ENCODE peak calls at places on chromosomes 11 and 22, in ten cellular contexts. V is mucosa of descending colon, L is fibroblast of the conjunctiva, A is cardiac muscle cell, J is mammary epithelial cell, M is GM23248, U is posterior vena cava, Y is EH, W is ACHN, G is HAP-1. I is an unnamed sample.

GRCh38 chr22:28438183-28438778 is 241.4 kb downstream of the TTC28 start:
- DNase-seq in J (no peak), M (no peak), A (no peak), U (no peak), V (no peak), G (peak; percentile 50), L (no peak), Y (no peak), W (no peak), I (no peak)

GRCh38 chr11:120027546-120028180 is 110.2 kb downstream of the TRIM29 start:
- DNase-seq in Y (no peak), A (no peak), V (no peak), U (peak; percentile 66), J (no peak), L (no peak), M (no peak), G (no peak), W (no peak), I (no peak)

GRCh38 chr22:36334838-36335603 is 52.7 kb downstream of the MYH9 start:
- DNase-seq in A (no peak), L (no peak), G (no peak), Y (peak; percentile 92), V (no peak), M (peak; percentile 85), U (no peak), J (peak; percentile 76), W (peak; percentile 46), I (no peak)

GRCh38 chr11:2203440-2204259 is 32.0 kb upstream of the TH start:
- DNase-seq in J (no peak), U (peak; percentile 63), G (no peak), L (no peak), W (no peak), V (peak; percentile 60), A (no peak), M (no peak), Y (no peak), I (no peak)

GRCh38 chr11:66126808-66127555 is 56.9 kb downstream of the PACS1 start:
- DNase-seq in J (peak; percentile 87), W (peak; percentile 56), L (no peak), G (no peak), U (peak; percentile 87), Y (peak; percentile 87), V (peak; percentile 30), A (peak; percentile 54), M (peak; percentile 91), I (peak; percentile 39)

GRCh38 chr11:45667929-45668680 is 2.7 kb upstream of the CHST1 start:
- DNase-seq in U (peak; percentile 57), Y (no peak), W (no peak), J (no peak), A (no peak), L (no peak), M (no peak), G (no peak), V (no peak), I (no peak)

GRCh38 chr22:48382197-48382596 is 1445.5 kb downstream of the BRD1 start:
- DNase-seq in W (no peak), V (no peak), U (peak; percentile 46), M (no peak), G (no peak), L (no peak), A (no peak), J (no peak), Y (no peak), I (no peak)

GRCh38 chr11:10605941-10606381 is 37.5 kb upstream of the LYVE1 start:
- DNase-seq in V (peak; percentile 35), A (peak; percentile 55), Y (peak; percentile 71), W (no peak), G (no peak), U (peak; percentile 87), M (peak; percentile 89), J (no peak), L (peak; percentile 43), I (no peak)

GRCh38 chr11:47435687-47436086 is 9.4 kb upstream of the PSMC3 start:
- DNase-seq in L (no peak), U (no peak), Y (no peak), A (no peak), V (no peak), M (no peak), J (no peak), W (no peak), G (no peak), I (no peak)

GRCh38 chr11:75105462-75105925 is 8.8 kb upstream of the OR2AT4 start:
- DNase-seq in W (no peak), A (peak; percentile 5), J (no peak), G (no peak), V (no peak), L (no peak), Y (peak; percentile 19), U (no peak), M (peak; percentile 7), I (no peak)

GRCh38 chr11:96324912-96325311 is 18.1 kb downstream of the MAML2 start:
- DNase-seq in Y (peak; percentile 92), L (peak; percentile 47), U (no peak), M (peak; percentile 76), J (peak; percentile 55), A (no peak), G (no peak), V (no peak), W (peak; percentile 90), I (peak; percentile 69)

GRCh38 chr11:4740735-4741134 is 29.0 kb downstream of the OR51F1 start:
- DNase-seq in L (no peak), Y (no peak), J (no peak), M (no peak), G (no peak), U (no peak), W (no peak), V (no peak), A (no peak), I (no peak)

GRCh38 chr22:37647317-37647716 is 7.8 kb downstream of the SH3BP1 start:
- DNase-seq in M (no peak), L (no peak), Y (no peak), G (no peak), A (no peak), V (no peak), W (no peak), J (no peak), U (no peak), I (no peak)

GRCh38 chr11:115869780-115870431 is 365.7 kb upstream of the CADM1 start:
- DNase-seq in W (peak; percentile 41), V (peak; percentile 24), L (no peak), J (peak; percentile 17), M (no peak), A (peak; percentile 60), Y (no peak), G (peak; percentile 20), U (no peak), I (no peak)

GRCh38 chr11:110960167-110960566 is 247.9 kb upstream of the ARHGAP20 start:
- DNase-seq in G (no peak), Y (no peak), M (no peak), W (no peak), U (no peak), L (no peak), J (no peak), A (no peak), V (no peak), I (no peak)

GRCh38 chr11:68146704-68147474 is 25.7 kb upstream of the CHKA start:
- DNase-seq in A (peak; percentile 86), Y (peak; percentile 59), V (peak; percentile 84), U (no peak), W (peak; percentile 20), M (peak; percentile 38), G (no peak), J (no peak), L (no peak), I (peak; percentile 26)

GRCh38 chr11:62260261-62260953 is 9.6 kb upstream of the SCGB2A2 start:
- DNase-seq in V (no peak), W (no peak), J (no peak), M (no peak), G (no peak), A (no peak), L (no peak), U (no peak), Y (no peak), I (no peak)

GRCh38 chr22:19432092-19432844 is at the start of gene MRPL40:
- DNase-seq in Y (peak; percentile 93), M (peak; percentile 97), J (peak; percentile 92), G (peak; percentile 88), L (peak; percentile 89), A (peak; percentile 96), W (peak; percentile 87), U (peak; percentile 98), V (peak; percentile 94), I (peak; percentile 83)

GRCh38 chr11:118437046-118437735 is 899 bp downstream of the KMT2A start:
- DNase-seq in G (peak; percentile 40), U (no peak), V (peak; percentile 61), Y (peak; percentile 52), J (peak; percentile 59), L (no peak), A (peak; percentile 61), W (peak; percentile 42), M (peak; percentile 76), I (peak; percentile 64)

GRCh38 chr11:67051945-67052488 is 4.6 kb upstream of the RHOD start:
- DNase-seq in V (no peak), U (no peak), M (no peak), L (no peak), Y (no peak), A (no peak), W (no peak), J (no peak), G (no peak), I (no peak)

GRCh38 chr11:35579557-35580396 is 38.5 kb upstream of the FJX1 start:
- DNase-seq in L (peak; percentile 96), U (no peak), M (peak; percentile 94), A (no peak), W (peak; percentile 41), Y (peak; percentile 97), V (no peak), G (no peak), J (peak; percentile 76), I (peak; percentile 78)

GRCh38 chr11:114447892-114448291 is 8.6 kb downstream of the REXO2 start:
- DNase-seq in G (no peak), M (peak; percentile 46), Y (peak; percentile 92), U (no peak), L (peak; percentile 59), V (no peak), W (no peak), A (no peak), J (no peak), I (no peak)

GRCh38 chr11:9834281-9834680 is 170.4 kb downstream of the SWAP70 start:
- DNase-seq in V (no peak), J (no peak), G (no peak), W (no peak), U (no peak), L (no peak), M (no peak), A (no peak), Y (peak; percentile 80), I (no peak)

GRCh38 chr22:45880732-45881523 is 96.0 kb downstream of the WNT7B start:
- DNase-seq in A (peak; percentile 22), Y (no peak), L (no peak), G (no peak), W (no peak), M (peak; percentile 42), J (no peak), V (no peak), U (peak; percentile 77), I (no peak)

GRCh38 chr22:39188809-39189208 is 36.3 kb upstream of the CBX7 start:
- DNase-seq in V (no peak), J (no peak), W (no peak), U (peak; percentile 4), A (no peak), G (no peak), Y (no peak), L (no peak), M (no peak), I (no peak)

GRCh38 chr11:122306776-122307479 is 190.9 kb upstream of the BLID start:
- DNase-seq in J (no peak), W (no peak), L (no peak), V (no peak), G (no peak), A (no peak), M (no peak), Y (no peak), U (no peak), I (no peak)

GRCh38 chr11:95338430-95338991 is 107.5 kb upstream of the SESN3 start:
- DNase-seq in L (peak; percentile 82), W (no peak), J (no peak), M (peak; percentile 86), U (peak; percentile 89), Y (peak; percentile 55), G (peak; percentile 96), V (peak; percentile 58), A (peak; percentile 68), I (no peak)

GRCh38 chr11:2271327-2272240 is 1.2 kb upstream of the ASCL2 start:
- DNase-seq in A (no peak), U (no peak), G (no peak), Y (no peak), W (no peak), L (no peak), V (no peak), M (no peak), J (no peak), I (no peak)